ENCODE peak calls at places on chromosomes 11 and 22, in six cellular contexts. K is DND-41, P is colonic mucosa, Q is upper lobe of right lung, C is BE2C, F is adrenal gland. S is an unnamed sample.
A peak's percentile ranks its signal among the peaks of the same experiment; 100 is the strongest.

GRCh38 chr11:57514538-57515331 is 767 bp downstream of the SLC43A1 start:
- DNase-seq in Q (peak; percentile 82), K (peak; percentile 67), P (peak; percentile 83), F (peak; percentile 54), C (peak; percentile 21), S (peak; percentile 70)

GRCh38 chr11:124745835-124746620 is 6.0 kb downstream of the VSIG2 start:
- DNase-seq in K (no peak), F (no peak), P (peak; percentile 87), C (no peak), Q (no peak), S (peak; percentile 67)

GRCh38 chr11:75303544-75304224 is 47.8 kb downstream of the ARRB1 start:
- DNase-seq in Q (no peak), K (no peak), C (peak; percentile 58), F (no peak), P (no peak), S (no peak)

GRCh38 chr11:127106142-127106541 is 105.6 kb upstream of the KIRREL3 start:
- DNase-seq in C (peak; percentile 64), F (no peak), Q (no peak), P (no peak), K (no peak), S (no peak)

GRCh38 chr11:1204381-1205101 is 18.3 kb upstream of the MUC5B start:
- DNase-seq in F (peak; percentile 1), K (no peak), Q (peak; percentile 48), C (no peak), P (no peak), S (no peak)

GRCh38 chr22:42369250-42370041 is 62.8 kb downstream of the NFAM1 start:
- DNase-seq in F (peak; percentile 95), Q (peak; percentile 93), C (peak; percentile 95), P (peak; percentile 96), K (peak; percentile 76), S (peak; percentile 90)

GRCh38 chr11:62552465-62552782 is 5.8 kb upstream of the AHNAK start:
- DNase-seq in Q (no peak), F (no peak), P (peak; percentile 65), K (no peak), C (no peak), S (no peak)

GRCh38 chr11:46352063-46352841 is 5.0 kb downstream of the DGKZ start:
- DNase-seq in P (no peak), C (peak; percentile 53), K (peak; percentile 46), F (peak; percentile 63), Q (peak; percentile 74), S (peak; percentile 86)

GRCh38 chr22:42883970-42884369 is 26.9 kb upstream of the ARFGAP3 start:
- DNase-seq in C (no peak), Q (no peak), P (no peak), F (no peak), K (no peak), S (no peak)

GRCh38 chr11:35935390-35935789 is 8.5 kb upstream of the LDLRAD3 start:
- DNase-seq in Q (no peak), K (no peak), F (no peak), C (no peak), P (no peak), S (no peak)

GRCh38 chr11:94762208-94762607 is 5.9 kb upstream of the AMOTL1 start:
- DNase-seq in P (no peak), F (no peak), C (peak; percentile 49), K (no peak), Q (no peak), S (peak; percentile 26)

GRCh38 chr11:59713745-59714144 is at the start of gene OR10V1:
- DNase-seq in P (no peak), C (no peak), Q (no peak), F (no peak), K (no peak), S (no peak)

GRCh38 chr22:17797721-17798559 is 23.7 kb upstream of the BID start:
- DNase-seq in C (no peak), P (no peak), Q (no peak), K (peak; percentile 53), F (no peak), S (no peak)

GRCh38 chr11:46918778-46919513 is 596 bp upstream of the LRP4 start:
- DNase-seq in K (no peak), C (no peak), P (no peak), F (no peak), Q (no peak), S (no peak)

GRCh38 chr22:27775087-27775697 is 26.4 kb downstream of the MN1 start:
- DNase-seq in K (no peak), C (no peak), P (no peak), Q (no peak), F (no peak), S (no peak)

GRCh38 chr11:95338430-95338991 is 107.5 kb upstream of the SESN3 start:
- DNase-seq in K (no peak), Q (peak; percentile 71), F (peak; percentile 88), P (peak; percentile 50), C (peak; percentile 61), S (peak; percentile 5)

GRCh38 chr11:86138958-86139357 is 70.1 kb upstream of the PICALM start:
- DNase-seq in P (no peak), F (no peak), C (no peak), K (no peak), Q (no peak), S (peak; percentile 53)

DNA sequence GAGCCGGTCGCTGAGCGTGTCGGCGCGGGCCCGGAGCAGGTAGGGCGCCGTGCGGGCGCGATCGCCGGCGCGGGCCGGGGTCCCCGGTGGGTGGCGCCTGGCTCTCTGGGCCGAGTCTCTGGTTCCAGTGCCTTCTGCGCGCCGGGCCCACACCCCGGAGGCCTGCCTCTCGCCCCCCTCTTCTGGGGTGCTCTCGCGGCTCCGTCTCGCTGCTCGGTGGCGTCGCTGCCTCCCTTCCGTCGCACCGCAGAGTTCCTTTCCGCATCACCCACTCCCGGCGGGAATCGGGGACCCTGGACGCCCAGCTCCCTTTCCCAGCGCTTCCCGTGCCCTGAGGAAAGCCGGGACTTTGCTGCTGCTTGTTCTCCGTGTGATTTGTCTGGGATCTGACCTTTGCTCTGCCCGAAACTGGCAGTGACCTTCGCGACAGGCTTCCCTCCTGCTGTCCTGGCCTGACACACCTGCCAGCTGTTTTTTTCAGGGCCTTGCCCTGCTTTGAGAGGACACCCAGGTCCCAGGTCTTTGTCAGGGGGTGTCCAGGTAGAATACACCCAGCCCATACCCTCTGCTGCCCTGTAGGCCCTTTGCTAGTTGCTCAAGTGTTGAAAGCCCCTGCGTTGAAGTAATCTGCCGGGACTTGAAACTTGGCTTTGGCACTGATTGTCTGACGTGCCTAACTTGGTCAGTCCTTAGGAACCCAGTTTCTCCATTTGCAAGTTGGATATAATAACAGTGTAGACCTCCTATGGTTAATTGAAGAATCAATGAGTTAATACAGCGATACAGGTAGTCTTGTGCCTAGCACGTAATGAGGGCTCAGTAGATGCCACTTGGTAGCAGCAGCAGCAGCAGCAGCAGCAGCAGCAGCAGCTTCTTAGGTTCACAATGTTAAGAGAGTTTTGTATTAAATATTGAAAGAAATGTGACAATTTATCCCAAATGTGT is 791 bp downstream of the FDX1 start:
- DNase-seq in F (peak; percentile 36), Q (peak; percentile 82), P (peak; percentile 75), K (peak; percentile 54), C (no peak), S (peak; percentile 49)
- TF ChIP-seq CTCF in F (no peak), Q (no peak), P (no peak), K (no peak), C (peak; percentile 0), S (no peak)

GRCh38 chr11:68413591-68413999 is 47.0 kb upstream of the PPP6R3 start:
- DNase-seq in C (no peak), P (no peak), K (no peak), F (no peak), Q (no peak), S (no peak)

GRCh38 chr11:68409748-68410344 is 50.7 kb upstream of the PPP6R3 start:
- DNase-seq in P (no peak), Q (no peak), K (no peak), C (no peak), F (no peak), S (no peak)

GRCh38 chr11:68412593-68413475 is 47.7 kb upstream of the PPP6R3 start:
- DNase-seq in F (no peak), P (no peak), K (no peak), C (no peak), Q (no peak), S (peak; percentile 50)

GRCh38 chr11:68408512-68408911 is 52.0 kb upstream of the PPP6R3 start:
- DNase-seq in C (no peak), P (no peak), F (no peak), K (no peak), Q (no peak), S (no peak)

DNA sequence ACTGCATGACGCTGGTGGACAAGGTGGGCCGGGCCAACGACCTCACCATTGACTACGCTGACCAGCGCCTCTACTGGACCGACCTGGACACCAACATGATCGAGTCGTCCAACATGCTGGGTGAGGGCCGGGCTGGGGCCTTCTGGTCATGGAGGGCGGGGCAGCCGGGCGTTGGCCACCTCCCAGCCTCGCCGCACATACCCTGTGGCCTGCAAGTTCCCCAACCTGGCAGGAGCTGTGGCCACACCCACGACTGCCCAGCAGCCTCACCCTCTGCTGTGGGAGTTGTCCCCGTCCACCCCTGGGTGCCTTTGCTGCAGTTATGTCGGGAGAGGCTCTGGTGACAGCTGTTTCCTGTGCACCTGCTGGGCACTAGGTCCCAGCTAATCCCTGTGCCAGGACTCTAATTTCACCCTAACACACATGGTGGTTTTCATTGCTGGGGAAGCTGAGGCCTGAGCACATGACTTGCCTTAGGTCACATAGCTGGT is 49.0 kb upstream of the PPP6R3 start:
- DNase-seq in C (no peak), P (peak; percentile 86), K (no peak), F (no peak), Q (peak; percentile 68), S (no peak)
- TF ChIP-seq CTCF in C (no peak), P (no peak), K (no peak), F (no peak), Q (no peak), S (no peak)

DNA sequence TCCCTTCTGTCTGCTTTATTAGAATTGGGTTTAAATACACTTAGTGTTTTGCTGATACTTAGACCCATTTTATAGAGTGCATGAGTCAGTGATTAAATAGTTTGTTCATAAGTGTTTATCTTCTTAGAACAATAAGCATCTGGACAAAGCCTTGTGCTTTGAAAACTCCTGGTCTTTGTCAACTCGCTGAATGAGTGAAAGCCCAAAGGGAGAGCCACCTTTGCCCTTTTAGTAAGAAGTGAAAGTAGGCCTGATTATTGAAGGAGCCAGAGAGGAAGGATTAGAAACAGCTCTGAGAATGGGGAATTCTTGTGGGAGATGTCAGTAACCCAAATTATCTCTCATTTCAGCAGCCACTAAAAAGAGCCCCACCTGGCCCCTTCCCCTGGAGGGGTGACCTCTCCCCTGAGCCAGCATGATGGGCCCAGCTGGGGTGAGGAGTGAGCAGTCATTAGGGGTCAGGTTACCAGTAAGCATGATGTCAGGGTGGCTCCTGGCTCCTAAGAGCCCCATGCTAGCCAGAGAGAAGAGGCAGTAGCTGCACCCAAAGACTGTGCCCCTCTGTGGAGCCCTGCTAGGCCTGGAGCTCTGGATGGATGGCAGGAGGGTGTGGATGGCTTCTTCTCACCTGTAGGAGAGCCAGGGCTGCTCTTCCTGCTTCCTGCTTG is 125.1 kb upstream of the E2F8 start:
- DNase-seq in C (no peak), P (no peak), F (no peak), K (no peak), Q (no peak), S (no peak)
- TF ChIP-seq CTCF in C (no peak), P (no peak), F (no peak), K (no peak), Q (no peak), S (no peak)

DNA sequence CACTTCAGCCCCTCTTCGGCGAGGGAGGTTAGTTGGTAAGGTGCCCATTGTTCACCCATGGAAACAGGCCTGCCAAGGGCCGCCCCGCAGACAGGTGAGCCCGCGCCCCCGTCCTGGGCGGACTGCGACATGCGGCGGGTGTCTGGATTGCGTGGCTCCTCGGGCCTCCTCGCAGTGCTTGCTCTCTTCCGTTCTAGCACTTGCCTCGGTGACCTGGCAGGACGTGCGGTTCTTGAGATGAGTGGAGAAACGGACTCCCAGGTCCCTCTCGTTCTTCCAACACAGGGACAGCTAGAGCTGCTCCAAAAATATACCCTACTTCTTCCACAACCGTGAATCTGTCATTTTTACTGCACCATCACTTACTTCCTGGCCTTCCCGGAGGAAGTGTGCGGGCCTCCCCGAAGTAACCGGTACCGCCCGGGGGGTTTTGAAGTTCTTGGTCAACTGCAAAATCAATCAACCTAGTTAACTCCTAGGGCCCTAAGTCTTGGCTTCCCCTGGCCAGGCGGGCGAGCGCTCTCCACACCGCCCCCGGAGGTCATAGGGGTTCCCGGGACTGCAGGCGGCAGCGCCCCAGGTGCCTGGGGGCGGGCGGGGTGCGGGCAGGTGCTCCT is 745 bp upstream of the ZBTB44 start:
- DNase-seq in F (peak; percentile 22), K (peak; percentile 11), Q (peak; percentile 82), P (peak; percentile 57), C (no peak), S (peak; percentile 67)
- TF ChIP-seq CTCF in F (no peak), K (peak; percentile 18), Q (peak; percentile 26), P (no peak), C (no peak), S (peak; percentile 29)

S was measured in activated CD8-positive, alpha-beta T cell treated with anti-CD3 and anti-CD28 coated beads for 36 hours.